ENCODE peak calls at places on chromosomes 6 and 20, in ten cellular contexts. M is activated naive CD4-positive, alpha-beta T cell treated with Interleukin-2 at 50 U/mL for 16 hours; C is effector CD4-positive, alpha-beta T cell; S is stimulated activated CD8-positive, alpha-beta memory T cell treated with anti-CD3 and anti-CD28 coated beads, Interleukin-15, amount 100 ng/mL, for 4 hours; D is Calu3; U is LoVo; R is Kasumi-1; E is NCI-H524; T is HEK293T; X is left lung. V is an unnamed sample.

GRCh38 chr20:50467618-50468373 is 42.4 kb upstream of the PTPN1 start:
- DNase-seq in M (peak), C (no peak), S (no peak), D (peak), U (no peak), R (peak), E (peak), T (peak), X (no peak), V (no peak)

GRCh38 chr6:156808287-156808686 is 31.1 kb downstream of the ARID1B start:
- DNase-seq in M (no peak), C (no peak), S (no peak), D (no peak), U (no peak), R (no peak), E (peak), T (no peak), X (no peak), V (no peak)

GRCh38 chr6:2614155-2614554 is 136.6 kb downstream of the MYLK4 start:
- DNase-seq in M (no peak), C (no peak), S (no peak), D (no peak), U (no peak), R (no peak), E (no peak), T (no peak), X (no peak), V (no peak)

GRCh38 chr20:4671015-4671414 is 50.7 kb upstream of the PRND start:
- DNase-seq in M (no peak), C (no peak), S (no peak), D (no peak), U (no peak), R (no peak), E (peak), T (no peak), X (no peak), V (no peak)

GRCh38 chr6:168370310-168370991 is 50.9 kb upstream of the DACT2 start:
- DNase-seq in M (peak), C (peak), S (no peak), D (peak), U (peak), R (peak), E (peak), T (peak), X (peak), V (peak)

GRCh38 chr20:44706371-44707258 is 8.6 kb upstream of the CCN5 start:
- DNase-seq in M (no peak), C (no peak), S (no peak), D (no peak), U (no peak), R (no peak), E (no peak), T (no peak), X (peak), V (no peak)

GRCh38 chr20:36825374-36826104 is 50.4 kb upstream of the TLDC2 start:
- DNase-seq in M (no peak), C (no peak), S (no peak), D (no peak), U (no peak), R (no peak), E (peak), T (no peak), X (no peak), V (no peak)

GRCh38 chr20:22586645-22587310 is 2.4 kb upstream of the FOXA2 start:
- DNase-seq in M (no peak), C (no peak), S (no peak), D (peak), U (peak), R (no peak), E (no peak), T (peak), X (peak), V (no peak)

GRCh38 chr6:151551223-151551857 is 57.5 kb downstream of the CCDC170 start:
- DNase-seq in M (no peak), C (no peak), S (no peak), D (no peak), U (no peak), R (peak), E (no peak), T (no peak), X (no peak), V (no peak)

GRCh38 chr20:23186808-23187207 is 100.7 kb upstream of the CD93 start:
- DNase-seq in M (no peak), C (no peak), S (no peak), D (no peak), U (no peak), R (no peak), E (no peak), T (no peak), X (no peak), V (no peak)

GRCh38 chr20:12594410-12595130 is 414.2 kb upstream of the SPTLC3 start:
- DNase-seq in M (no peak), C (no peak), S (no peak), D (peak), U (no peak), R (no peak), E (peak), T (peak), X (no peak), V (no peak)

GRCh38 chr6:139536751-139537617 is 162.5 kb upstream of the CITED2 start:
- DNase-seq in M (no peak), C (no peak), S (no peak), D (no peak), U (peak), R (no peak), E (no peak), T (no peak), X (no peak), V (no peak)

GRCh38 chr6:43170452-43171283 is at the start of gene SRF:
- DNase-seq in M (peak), C (peak), S (peak), D (peak), U (peak), R (peak), E (peak), T (peak), X (peak), V (peak)

GRCh38 chr20:48267825-48268615 is 482.7 kb upstream of the SULF2 start:
- DNase-seq in M (no peak), C (no peak), S (no peak), D (no peak), U (no peak), R (no peak), E (no peak), T (no peak), X (no peak), V (no peak)

GRCh38 chr6:111353914-111354464 is 129.0 kb downstream of the REV3L start:
- DNase-seq in M (no peak), C (no peak), S (no peak), D (no peak), U (no peak), R (no peak), E (no peak), T (no peak), X (no peak), V (no peak)

GRCh38 chr6:111747791-111748190 is 125.5 kb downstream of the FYN start:
- DNase-seq in M (no peak), C (no peak), S (no peak), D (no peak), U (no peak), R (no peak), E (no peak), T (no peak), X (no peak), V (no peak)

GRCh38 chr6:31663961-31664789 is 622 bp downstream of the GPANK1 start:
- DNase-seq in M (peak), C (no peak), S (no peak), D (no peak), U (peak), R (peak), E (no peak), T (no peak), X (peak), V (no peak)

GRCh38 chr20:49270177-49270576 is 7.7 kb downstream of the ZNFX1 start:
- DNase-seq in M (no peak), C (no peak), S (no peak), D (no peak), U (no peak), R (no peak), E (no peak), T (no peak), X (no peak), V (no peak)

GRCh38 chr6:143733500-143733899 is 55.7 kb downstream of the PHACTR2 start:
- DNase-seq in M (no peak), C (no peak), S (no peak), D (no peak), U (no peak), R (no peak), E (no peak), T (no peak), X (no peak), V (no peak)

GRCh38 chr6:12968839-12969558 is 252.4 kb downstream of the PHACTR1 start:
- DNase-seq in M (no peak), C (no peak), S (no peak), D (no peak), U (no peak), R (no peak), E (peak), T (no peak), X (no peak), V (no peak)

GRCh38 chr6:74505391-74505790 is 700.5 kb downstream of the COL12A1 start:
- DNase-seq in M (no peak), C (no peak), S (no peak), D (no peak), U (no peak), R (no peak), E (no peak), T (no peak), X (no peak), V (no peak)

GRCh38 chr6:21396313-21396712 is 197.2 kb upstream of the SOX4 start:
- DNase-seq in M (no peak), C (no peak), S (no peak), D (no peak), U (no peak), R (no peak), E (no peak), T (no peak), X (no peak), V (no peak)

GRCh38 chr6:170184324-170184723 is 106.6 kb downstream of the DLL1 start:
- DNase-seq in M (no peak), C (no peak), S (no peak), D (no peak), U (no peak), R (peak), E (no peak), T (no peak), X (no peak), V (no peak)